ENCODE peak calls at places on chromosome 19, in eight cellular contexts. R is endothelial cell of umbilical vein; I is cardiac muscle cell; L is fibroblast of villous mesenchyme; W is stimulated activated CD4-positive, alpha-beta T cell treated with anti-CD3 and anti-CD28 coated beads, Interleukin-4, amount 100 ng/mL, for 48 hours; H is lower lobe of right lung; Q is DND-41; G is NCI-H446 treated with DMSO at 0.1 percent for 48 hours. M is an unnamed sample.

GRCh38 chr19:48806518-48806817 is 4.4 kb downstream of the BCAT2 start:
- DNase-seq in R (peak; percentile 39), I (no peak), L (no peak), W (no peak), H (no peak), Q (no peak), G (no peak), M (no peak)

GRCh38 chr19:3970313-3970807 is 539 bp downstream of the DAPK3 start:
- DNase-seq in R (no peak), I (no peak), L (no peak), W (no peak), H (no peak), Q (no peak), G (no peak), M (peak; percentile 8)

GRCh38 chr19:50798943-50799851 is 9.0 kb downstream of the ACP4 start:
- DNase-seq in R (no peak), I (no peak), L (no peak), W (no peak), H (no peak), Q (no peak), G (no peak), M (no peak)

GRCh38 chr19:48728882-48729645 is 9.5 kb upstream of the MAMSTR start:
- DNase-seq in R (no peak), I (no peak), L (no peak), W (no peak), H (no peak), Q (no peak), G (no peak), M (no peak)

GRCh38 chr19:8575467-8575997 is 1.7 kb downstream of the MYO1F start:
- DNase-seq in R (no peak), I (no peak), L (peak; percentile 45), W (no peak), H (no peak), Q (peak; percentile 71), G (no peak), M (no peak)

GRCh38 chr19:10510301-10510802 is 6.9 kb downstream of the S1PR5 start:
- DNase-seq in R (no peak), I (peak; percentile 69), L (no peak), W (peak; percentile 60), H (no peak), Q (peak; percentile 47), G (peak; percentile 13), M (peak; percentile 58)

GRCh38 chr19:784541-784940 is 12.7 kb upstream of the PTBP1 start:
- DNase-seq in R (no peak), I (no peak), L (no peak), W (no peak), H (no peak), Q (no peak), G (no peak), M (no peak)

GRCh38 chr19:38193445-38193844 is 30.6 kb downstream of the DPF1 start:
- DNase-seq in R (no peak), I (no peak), L (no peak), W (no peak), H (no peak), Q (no peak), G (no peak), M (no peak)

GRCh38 chr19:16637535-16637934 is 9.5 kb upstream of the MED26 start:
- DNase-seq in R (no peak), I (no peak), L (no peak), W (no peak), H (no peak), Q (no peak), G (no peak), M (no peak)

GRCh38 chr19:48290341-48290922 is 20.6 kb downstream of the ZNF114 start:
- DNase-seq in R (peak; percentile 42), I (peak; percentile 28), L (peak; percentile 52), W (no peak), H (no peak), Q (no peak), G (no peak), M (no peak)

GRCh38 chr19:16836115-16836905 is 7.1 kb downstream of the SIN3B start:
- DNase-seq in R (no peak), I (no peak), L (peak; percentile 30), W (no peak), H (peak; percentile 58), Q (no peak), G (no peak), M (no peak)

GRCh38 chr19:43809762-43810696 is 7.8 kb upstream of the LYPD5 start:
- DNase-seq in R (peak; percentile 58), I (peak; percentile 61), L (peak; percentile 67), W (no peak), H (no peak), Q (no peak), G (peak; percentile 51), M (no peak)

GRCh38 chr19:47531640-47532387 is 17.0 kb upstream of the NAPA start:
- DNase-seq in R (no peak), I (no peak), L (no peak), W (no peak), H (no peak), Q (no peak), G (no peak), M (no peak)

GRCh38 chr19:50552540-50552939 is 15.7 kb downstream of the LRRC4B start:
- DNase-seq in R (no peak), I (no peak), L (no peak), W (no peak), H (no peak), Q (no peak), G (no peak), M (no peak)

GRCh38 chr19:13162749-13163608 is 12.8 kb downstream of the IER2 start:
- DNase-seq in R (peak; percentile 97), I (peak; percentile 97), L (peak; percentile 98), W (peak; percentile 80), H (peak; percentile 98), Q (peak; percentile 96), G (peak; percentile 58), M (peak; percentile 88)

GRCh38 chr19:40355975-40356680 is 7.6 kb downstream of the PLD3 start:
- DNase-seq in R (no peak), I (no peak), L (no peak), W (no peak), H (no peak), Q (no peak), G (no peak), M (no peak)

GRCh38 chr19:4059931-4060620 is 6.6 kb downstream of the ZBTB7A start:
- DNase-seq in R (no peak), I (no peak), L (peak; percentile 80), W (no peak), H (peak; percentile 75), Q (peak; percentile 6), G (no peak), M (no peak)

GRCh38 chr19:8630796-8631424 is 477 bp downstream of the NFILZ start:
- DNase-seq in R (no peak), I (no peak), L (no peak), W (no peak), H (no peak), Q (no peak), G (no peak), M (no peak)

GRCh38 chr19:42271045-42271419 is 2.0 kb downstream of the CIC start:
- DNase-seq in R (no peak), I (no peak), L (no peak), W (no peak), H (no peak), Q (no peak), G (no peak), M (no peak)

GRCh38 chr19:4707322-4707721 is 16.3 kb downstream of the DPP9 start:
- DNase-seq in R (no peak), I (no peak), L (no peak), W (no peak), H (no peak), Q (no peak), G (no peak), M (no peak)

GRCh38 chr19:45069056-45069455 is 7.2 kb downstream of the ZNF296 start:
- DNase-seq in R (no peak), I (no peak), L (peak; percentile 36), W (no peak), H (no peak), Q (no peak), G (no peak), M (no peak)

GRCh38 chr19:51026554-51026831 is at the start of gene KLK11:
- DNase-seq in R (no peak), I (no peak), L (no peak), W (no peak), H (no peak), Q (no peak), G (no peak), M (no peak)

GRCh38 chr19:2703691-2704216 is 1.3 kb upstream of the GNG7 start:
- DNase-seq in R (no peak), I (no peak), L (no peak), W (no peak), H (no peak), Q (no peak), G (no peak), M (no peak)

M was measured in progenitor cell of endocrine pancreas.